ENCODE peak calls at places on chromosome 1, in five cellular contexts. A, I, G, D and M are unnamed samples.

GRCh38 chr1:206507395-206508129 is at the start of gene RASSF5:
- DNase-seq in I (no peak), D (no peak), A (peak; percentile 74), G (no peak), M (peak; percentile 77)

GRCh38 chr1:42942444-42942843 is 16.2 kb downstream of the SLC2A1 start:
- DNase-seq in D (no peak), I (no peak), G (no peak), A (no peak), M (no peak)

GRCh38 chr1:7572654-7573152 is 198.4 kb upstream of the VAMP3 start:
- DNase-seq in I (no peak), D (no peak), G (no peak), A (peak; percentile 26), M (peak; percentile 50)

GRCh38 chr1:171311771-171312558 is 2.0 kb upstream of the FMO4 start:
- DNase-seq in A (no peak), I (no peak), D (no peak), G (no peak), M (no peak)

GRCh38 chr1:158998781-158999161 is 10.9 kb upstream of the IFI16 start:
- DNase-seq in A (peak; percentile 49), I (peak; percentile 32), G (peak; percentile 58), D (peak; percentile 50), M (peak; percentile 33)

GRCh38 chr1:190416239-190416638 is 61.4 kb downstream of the BRINP3 start:
- DNase-seq in I (no peak), A (no peak), D (no peak), G (no peak), M (no peak)

GRCh38 chr1:183699643-183700160 is 46.6 kb upstream of the APOBEC4 start:
- DNase-seq in D (no peak), I (no peak), A (no peak), G (peak; percentile 32), M (no peak)

GRCh38 chr1:46303872-46304326 is 401 bp downstream of the UQCRH start:
- DNase-seq in D (no peak), A (no peak), G (no peak), I (no peak), M (no peak)

GRCh38 chr1:230087034-230087721 is 20.1 kb downstream of the GALNT2 start:
- DNase-seq in D (no peak), I (no peak), A (peak; percentile 40), G (no peak), M (no peak)

GRCh38 chr1:161071886-161072371 is 2.2 kb upstream of the ARHGAP30 start:
- DNase-seq in A (peak; percentile 77), I (peak; percentile 29), D (no peak), G (peak; percentile 41), M (peak; percentile 76)

GRCh38 chr1:167983797-167984196 is 46.9 kb upstream of the MPC2 start:
- DNase-seq in A (no peak), G (no peak), D (no peak), I (no peak), M (no peak)

GRCh38 chr1:242743983-242744780 is 219.7 kb upstream of the PLD5 start:
- DNase-seq in A (no peak), D (no peak), I (no peak), G (no peak), M (no peak)

GRCh38 chr1:202810193-202810614 is 550 bp upstream of the PCAT6 start:
- DNase-seq in D (no peak), G (no peak), I (no peak), A (no peak), M (no peak)

GRCh38 chr1:154729031-154729442 is 121.1 kb upstream of the ADAR start:
- DNase-seq in G (no peak), A (no peak), I (no peak), D (no peak), M (no peak)

GRCh38 chr1:229694053-229694693 is 68.1 kb downstream of the URB2 start:
- DNase-seq in I (no peak), G (no peak), A (no peak), D (no peak), M (peak; percentile 80)

GRCh38 chr1:17998889-17999288 is 108.7 kb upstream of the IGSF21 start:
- DNase-seq in I (no peak), A (peak; percentile 28), G (no peak), D (no peak), M (no peak)

GRCh38 chr1:106753069-106753468 is 303.4 kb upstream of the PRMT6 start:
- DNase-seq in D (no peak), A (no peak), G (no peak), I (no peak), M (no peak)

GRCh38 chr1:106756752-106757151 is 299.7 kb upstream of the PRMT6 start:
- DNase-seq in A (no peak), I (no peak), G (no peak), D (no peak), M (no peak)

GRCh38 chr1:106754957-106755356 is 301.5 kb upstream of the PRMT6 start:
- DNase-seq in G (no peak), I (no peak), D (no peak), A (no peak), M (no peak)

GRCh38 chr1:106749906-106750305 is 306.6 kb upstream of the PRMT6 start:
- DNase-seq in D (no peak), G (no peak), A (no peak), I (no peak), M (no peak)

GRCh38 chr1:106755682-106756406 is 300.6 kb upstream of the PRMT6 start:
- DNase-seq in A (no peak), G (no peak), D (no peak), I (no peak), M (no peak)
- H3K27ac ChIP-seq in A (no peak overlapping the region), G (no peak overlapping the region), D (no peak overlapping the region), I (no peak overlapping the region), M (no peak overlapping the region)

GRCh38 chr1:232014941-232015340 is 388.4 kb downstream of the DISC1 start:
- DNase-seq in A (no peak), I (no peak), G (no peak), D (no peak), M (no peak)
- TF ChIP-seq SIN3A in A (no peak), I (no peak), G (no peak), D (no peak), M (no peak)

GRCh38 chr1:116881879-116882520 is 27.7 kb upstream of the PTGFRN start:
- DNase-seq in G (peak; percentile 5), I (no peak), D (no peak), A (peak; percentile 57), M (no peak)
- H3K27ac ChIP-seq in G (no peak overlapping the region), I (no peak overlapping the region), D (no peak overlapping the region), A (peak overlapping the region; percentile 58), M (no peak overlapping the region)

GRCh38 chr1:93681095-93681548 is 515 bp downstream of the BCAR3 start:
- DNase-seq in D (no peak), I (no peak), A (no peak), G (no peak), M (peak; percentile 76)
- TF ChIP-seq SIN3A in D (no peak), I (no peak), A (no peak), G (no peak), M (no peak)

DNA sequence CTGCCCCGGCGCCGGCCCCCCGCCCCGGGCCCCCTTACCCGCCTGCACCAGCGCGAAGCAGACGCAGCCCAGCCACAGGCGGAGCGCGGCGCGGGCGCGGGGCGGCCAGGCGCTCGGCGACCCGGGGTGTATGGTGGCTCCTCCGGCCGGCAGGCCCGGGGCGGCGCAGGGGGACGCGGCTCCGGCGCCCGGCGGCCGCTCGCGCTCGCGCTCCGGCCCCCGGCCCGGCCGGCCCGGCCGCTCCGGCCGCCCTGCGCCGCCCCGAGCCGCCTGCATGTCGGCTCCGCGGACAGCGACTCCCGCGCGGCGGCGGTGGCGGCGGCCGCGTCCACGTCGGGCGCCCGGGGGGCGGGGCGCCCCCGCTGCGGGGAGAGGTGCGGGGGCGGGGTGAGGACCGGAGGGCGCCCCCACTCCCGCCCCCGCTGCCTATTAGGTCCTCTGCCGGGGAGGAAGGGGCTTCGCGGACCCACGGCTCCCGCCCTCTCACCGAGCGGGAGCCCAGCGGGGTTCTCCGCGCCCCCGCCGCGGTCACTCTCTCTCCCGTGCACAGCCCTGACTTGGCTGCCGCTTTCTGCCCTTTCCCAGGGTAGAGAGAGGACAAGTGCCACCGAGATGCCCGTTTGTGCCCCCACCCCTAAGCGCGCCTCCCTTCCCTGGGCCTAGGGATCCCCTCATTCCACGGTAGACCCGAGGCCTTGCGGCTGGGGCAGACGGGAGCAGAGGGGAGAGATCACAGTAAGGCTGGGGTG is at the start of gene FNDC5:
- DNase-seq in G (no peak), D (no peak), A (peak; percentile 83), I (no peak), M (peak; percentile 89)
- H3K27ac ChIP-seq in G (no peak within 1 kb of the TSS), D (no peak within 1 kb of the TSS), A (no peak within 1 kb of the TSS), I (no peak within 1 kb of the TSS), M (no peak within 1 kb of the TSS)

DNA sequence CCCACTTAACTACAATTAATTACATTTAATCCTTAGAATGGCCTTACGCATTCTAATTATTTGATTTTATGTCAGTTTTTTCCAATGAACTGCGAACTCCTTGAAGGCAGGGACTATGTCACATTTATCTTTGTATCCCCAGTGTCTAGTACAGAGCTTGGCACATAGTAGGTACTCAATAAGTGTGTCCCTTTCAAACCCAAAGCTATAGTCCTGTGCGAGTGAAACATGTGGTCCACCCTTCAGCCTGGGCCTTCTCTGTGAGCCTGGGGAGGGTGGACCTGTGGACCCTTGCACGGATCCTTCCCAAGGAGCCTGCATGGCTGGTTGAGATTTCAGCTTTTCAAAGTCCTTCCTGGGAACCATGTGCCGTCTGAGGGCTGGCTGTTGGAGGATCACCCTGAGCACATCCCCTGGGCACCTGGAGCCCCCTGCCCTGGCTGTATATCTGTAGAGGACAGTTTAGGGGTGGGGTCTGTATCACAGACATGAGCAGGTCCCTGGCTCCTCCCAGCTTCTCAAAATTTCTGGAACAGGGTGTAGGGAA is 103.1 kb downstream of the IER5 start:
- DNase-seq in I (no peak), G (no peak), D (no peak), A (no peak), M (no peak)
- TF ChIP-seq SIN3A in I (no peak), G (no peak), D (no peak), A (no peak), M (no peak)

DNA sequence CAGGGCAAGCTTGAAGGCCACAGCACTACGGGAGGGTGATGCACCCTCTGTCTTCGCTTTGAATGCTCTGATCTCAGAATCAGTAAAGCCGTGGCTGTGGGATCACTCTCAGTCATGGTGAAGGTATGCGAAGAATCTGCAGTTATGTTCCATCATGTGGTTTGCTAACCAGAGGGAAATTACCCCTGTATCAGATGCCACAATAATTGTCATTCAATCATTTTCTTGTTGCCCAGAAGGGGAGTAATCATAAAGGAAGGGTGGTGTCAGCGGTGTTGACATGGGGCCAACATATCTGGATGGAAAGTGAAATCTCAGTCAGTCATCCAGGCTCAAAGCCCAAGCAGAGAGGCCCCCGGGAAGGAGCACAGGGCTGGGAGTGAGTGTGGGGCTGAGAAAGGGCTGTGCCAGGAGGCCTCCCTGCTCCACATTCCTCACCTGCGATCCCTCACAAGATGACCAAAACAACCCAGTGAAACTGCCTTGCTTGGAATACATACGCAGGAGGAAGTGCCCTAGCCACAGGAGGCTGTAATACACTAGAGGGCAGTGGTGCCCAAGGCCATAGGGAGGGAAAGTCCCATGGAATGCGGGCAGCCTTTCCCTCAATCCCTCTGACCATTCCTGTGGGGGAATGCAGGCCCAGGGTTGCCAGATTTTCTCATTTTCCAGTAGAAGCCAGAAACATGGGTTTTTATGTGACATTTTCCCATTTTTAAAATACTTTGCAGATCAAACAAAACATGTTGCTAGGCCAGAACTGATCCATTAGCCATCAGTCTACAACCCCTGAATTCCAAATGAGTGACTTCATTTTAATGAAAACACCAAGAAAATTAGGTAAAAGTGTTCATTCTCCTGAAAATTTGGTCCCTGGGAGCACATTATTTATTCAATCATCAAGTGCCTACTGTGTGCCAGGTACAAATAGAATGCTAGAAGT is 95.7 kb upstream of the VANGL1 start:
- DNase-seq in D (no peak), A (peak; percentile 28), G (peak; percentile 27), I (peak; percentile 76), M (peak; percentile 55)
- H3K27ac ChIP-seq in D (no peak overlapping the region), A (no peak overlapping the region), G (peak overlapping the region; percentile 34), I (peak overlapping the region; percentile 64), M (peak overlapping the region; percentile 67)